ENCODE peak calls at places on chromosomes 13 and 19, in eight cellular contexts. One of them, this sample, is unnamed.

GRCh38 chr13:99746857-99747710 is 224.5 kb downstream of the ZIC5 start:
- DNase-seq in cardiac muscle cell: peak; percentile 58
- DNase-seq in astrocyte: no peak
- DNase-seq in small intestine: no peak
- DNase-seq in lower lobe of right lung: no peak
- DNase-seq in hepatocyte: no peak
- DNase-seq in CD4-positive, CD25-positive, alpha-beta regulatory T cell: no peak
- DNase-seq in tibial nerve: no peak
- DNase-seq in this sample: no peak

GRCh38 chr19:11375143-11375948 is 880 bp downstream of the SWSAP1 start:
- DNase-seq in tibial nerve: peak; percentile 17
- DNase-seq in lower lobe of right lung: peak; percentile 81
- DNase-seq in small intestine: peak; percentile 55
- DNase-seq in CD4-positive, CD25-positive, alpha-beta regulatory T cell: peak; percentile 94
- DNase-seq in astrocyte: no peak
- DNase-seq in cardiac muscle cell: peak; percentile 53
- DNase-seq in hepatocyte: peak; percentile 67
- DNase-seq in this sample: no peak

GRCh38 chr13:104650426-104650825 is 1584.2 kb upstream of the SLC10A2 start:
- DNase-seq in astrocyte: no peak
- DNase-seq in CD4-positive, CD25-positive, alpha-beta regulatory T cell: no peak
- DNase-seq in tibial nerve: no peak
- DNase-seq in small intestine: no peak
- DNase-seq in cardiac muscle cell: no peak
- DNase-seq in lower lobe of right lung: no peak
- DNase-seq in hepatocyte: no peak
- DNase-seq in this sample: no peak

GRCh38 chr13:40345654-40346372 is 320.6 kb downstream of the FOXO1 start:
- DNase-seq in cardiac muscle cell: no peak
- DNase-seq in tibial nerve: no peak
- DNase-seq in hepatocyte: no peak
- DNase-seq in small intestine: peak; percentile 82
- DNase-seq in astrocyte: no peak
- DNase-seq in lower lobe of right lung: no peak
- DNase-seq in CD4-positive, CD25-positive, alpha-beta regulatory T cell: no peak
- DNase-seq in this sample: no peak

GRCh38 chr19:41995959-41996797 is 2.1 kb upstream of the ATP1A3 start:
- DNase-seq in tibial nerve: no peak
- DNase-seq in lower lobe of right lung: no peak
- DNase-seq in hepatocyte: no peak
- DNase-seq in CD4-positive, CD25-positive, alpha-beta regulatory T cell: no peak
- DNase-seq in small intestine: no peak
- DNase-seq in astrocyte: no peak
- DNase-seq in cardiac muscle cell: no peak
- DNase-seq in this sample: no peak

GRCh38 chr19:10566658-10567410 is 1.0 kb upstream of the KRI1 start:
- DNase-seq in lower lobe of right lung: no peak
- DNase-seq in cardiac muscle cell: no peak
- DNase-seq in tibial nerve: no peak
- DNase-seq in astrocyte: no peak
- DNase-seq in hepatocyte: no peak
- DNase-seq in small intestine: no peak
- DNase-seq in CD4-positive, CD25-positive, alpha-beta regulatory T cell: peak; percentile 65
- DNase-seq in this sample: no peak

GRCh38 chr13:48318714-48319457 is 15.3 kb downstream of the RB1 start:
- DNase-seq in lower lobe of right lung: peak; percentile 60
- DNase-seq in astrocyte: no peak
- DNase-seq in small intestine: peak; percentile 30
- DNase-seq in cardiac muscle cell: no peak
- DNase-seq in tibial nerve: no peak
- DNase-seq in CD4-positive, CD25-positive, alpha-beta regulatory T cell: peak; percentile 26
- DNase-seq in hepatocyte: no peak
- DNase-seq in this sample: no peak

GRCh38 chr19:2494447-2495129 is 18.7 kb downstream of the GADD45B start:
- DNase-seq in small intestine: peak; percentile 71
- DNase-seq in lower lobe of right lung: peak; percentile 83
- DNase-seq in CD4-positive, CD25-positive, alpha-beta regulatory T cell: peak; percentile 55
- DNase-seq in hepatocyte: peak; percentile 93
- DNase-seq in tibial nerve: peak; percentile 46
- DNase-seq in astrocyte: peak; percentile 71
- DNase-seq in cardiac muscle cell: peak; percentile 64
- DNase-seq in this sample: peak; percentile 44

GRCh38 chr19:13045812-13046211 is 50.5 kb downstream of the NFIX start:
- DNase-seq in cardiac muscle cell: no peak
- DNase-seq in CD4-positive, CD25-positive, alpha-beta regulatory T cell: no peak
- DNase-seq in tibial nerve: no peak
- DNase-seq in astrocyte: no peak
- DNase-seq in small intestine: no peak
- DNase-seq in hepatocyte: no peak
- DNase-seq in lower lobe of right lung: no peak
- DNase-seq in this sample: no peak

GRCh38 chr19:11659612-11660011 is 62.3 kb downstream of the ZNF627 start:
- DNase-seq in hepatocyte: no peak
- DNase-seq in CD4-positive, CD25-positive, alpha-beta regulatory T cell: no peak
- DNase-seq in small intestine: no peak
- DNase-seq in lower lobe of right lung: no peak
- DNase-seq in cardiac muscle cell: no peak
- DNase-seq in tibial nerve: no peak
- DNase-seq in astrocyte: no peak
- DNase-seq in this sample: no peak

GRCh38 chr13:35478384-35479222 is 2.1 kb upstream of the MAB21L1 start:
- DNase-seq in astrocyte: no peak
- DNase-seq in tibial nerve: no peak
- DNase-seq in lower lobe of right lung: no peak
- DNase-seq in CD4-positive, CD25-positive, alpha-beta regulatory T cell: no peak
- DNase-seq in cardiac muscle cell: peak; percentile 43
- DNase-seq in hepatocyte: no peak
- DNase-seq in small intestine: no peak
- DNase-seq in this sample: no peak

GRCh38 chr13:60112771-60113170 is 51.0 kb downstream of the DIAPH3 start:
- DNase-seq in tibial nerve: no peak
- DNase-seq in CD4-positive, CD25-positive, alpha-beta regulatory T cell: no peak
- DNase-seq in small intestine: no peak
- DNase-seq in lower lobe of right lung: no peak
- DNase-seq in astrocyte: peak; percentile 54
- DNase-seq in cardiac muscle cell: no peak
- DNase-seq in hepatocyte: no peak
- DNase-seq in this sample: peak; percentile 54

GRCh38 chr13:20387006-20387405 is 138.7 kb downstream of the CRYL1 start:
- DNase-seq in CD4-positive, CD25-positive, alpha-beta regulatory T cell: no peak
- DNase-seq in lower lobe of right lung: no peak
- DNase-seq in cardiac muscle cell: no peak
- DNase-seq in hepatocyte: no peak
- DNase-seq in tibial nerve: no peak
- DNase-seq in astrocyte: no peak
- DNase-seq in small intestine: no peak
- DNase-seq in this sample: no peak

DNA sequence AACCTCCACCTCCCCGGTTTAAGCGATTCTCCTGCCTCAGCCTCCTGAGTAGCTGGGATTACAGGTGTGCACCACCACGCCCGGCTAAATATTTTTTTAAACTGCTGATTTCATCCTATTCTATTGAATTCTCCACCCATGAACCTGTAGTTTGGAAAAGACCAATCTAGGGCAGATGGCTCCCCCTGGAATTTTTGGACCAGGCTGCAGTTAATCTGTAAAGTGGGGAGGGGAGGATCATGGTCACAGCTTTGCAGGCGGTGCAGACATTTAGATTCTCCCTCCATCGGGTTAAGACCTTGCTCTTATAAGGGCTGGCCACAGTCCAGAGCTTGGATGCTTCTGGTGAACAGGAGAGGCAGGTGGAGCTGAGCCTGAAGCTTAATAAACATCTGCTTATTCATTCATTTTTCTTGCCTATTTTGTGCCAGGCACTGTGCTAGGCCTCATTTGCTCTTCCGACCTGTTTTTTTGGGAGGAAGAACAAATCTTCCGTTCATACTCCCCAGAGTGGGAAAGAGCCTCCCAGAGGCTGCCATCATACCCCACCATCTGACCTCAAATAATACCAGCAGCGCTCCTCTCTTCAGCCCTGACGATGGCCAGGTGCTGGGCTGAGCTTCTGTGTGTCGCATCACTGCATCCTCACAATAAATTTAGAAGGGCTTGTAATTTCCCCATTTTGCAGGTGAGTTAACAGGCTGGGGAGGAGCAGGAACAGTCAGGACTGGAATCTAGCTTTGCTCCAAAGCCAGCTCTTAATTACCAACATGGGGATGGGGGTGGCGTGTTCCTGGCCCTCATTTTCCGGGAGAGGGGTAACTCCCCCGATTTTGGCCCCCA is 902 bp upstream of the CCDC106 start:
- DNase-seq in cardiac muscle cell: no peak
- DNase-seq in tibial nerve: no peak
- DNase-seq in astrocyte: no peak
- DNase-seq in lower lobe of right lung: no peak
- DNase-seq in hepatocyte: no peak
- DNase-seq in CD4-positive, CD25-positive, alpha-beta regulatory T cell: no peak
- DNase-seq in small intestine: no peak
- DNase-seq in this sample: no peak
- H3K27ac ChIP-seq in cardiac muscle cell: peak overlapping the region; percentile 91
- H3K27ac ChIP-seq in tibial nerve: peak overlapping the region; percentile 92
- H3K27ac ChIP-seq in astrocyte: no peak overlapping the region
- H3K27ac ChIP-seq in lower lobe of right lung: peak overlapping the region; percentile 84
- H3K27ac ChIP-seq in hepatocyte: peak overlapping the region; percentile 96
- H3K27ac ChIP-seq in CD4-positive, CD25-positive, alpha-beta regulatory T cell: peak overlapping the region; percentile 55
- H3K27ac ChIP-seq in small intestine: no peak overlapping the region
- H3K27ac ChIP-seq in this sample: no peak overlapping the region

GRCh38 chr13:114173753-114174152 is 5.3 kb upstream of the CFAP97D2 start:
- DNase-seq in hepatocyte: no peak
- DNase-seq in small intestine: no peak
- DNase-seq in tibial nerve: no peak
- DNase-seq in CD4-positive, CD25-positive, alpha-beta regulatory T cell: no peak
- DNase-seq in astrocyte: no peak
- DNase-seq in lower lobe of right lung: no peak
- DNase-seq in cardiac muscle cell: no peak
- DNase-seq in this sample: no peak

GRCh38 chr13:114174529-114174941 is 4.5 kb upstream of the CFAP97D2 start:
- DNase-seq in tibial nerve: no peak
- DNase-seq in astrocyte: no peak
- DNase-seq in CD4-positive, CD25-positive, alpha-beta regulatory T cell: no peak
- DNase-seq in small intestine: no peak
- DNase-seq in cardiac muscle cell: no peak
- DNase-seq in hepatocyte: no peak
- DNase-seq in lower lobe of right lung: no peak
- DNase-seq in this sample: no peak

GRCh38 chr13:114167885-114168284 is 11.2 kb upstream of the CFAP97D2 start:
- DNase-seq in small intestine: no peak
- DNase-seq in hepatocyte: no peak
- DNase-seq in lower lobe of right lung: no peak
- DNase-seq in CD4-positive, CD25-positive, alpha-beta regulatory T cell: no peak
- DNase-seq in tibial nerve: no peak
- DNase-seq in cardiac muscle cell: no peak
- DNase-seq in astrocyte: no peak
- DNase-seq in this sample: no peak

GRCh38 chr13:114177245-114178010 is 1.6 kb upstream of the CFAP97D2 start:
- DNase-seq in CD4-positive, CD25-positive, alpha-beta regulatory T cell: no peak
- DNase-seq in small intestine: no peak
- DNase-seq in lower lobe of right lung: no peak
- DNase-seq in astrocyte: no peak
- DNase-seq in hepatocyte: no peak
- DNase-seq in cardiac muscle cell: no peak
- DNase-seq in tibial nerve: no peak
- DNase-seq in this sample: no peak

DNA sequence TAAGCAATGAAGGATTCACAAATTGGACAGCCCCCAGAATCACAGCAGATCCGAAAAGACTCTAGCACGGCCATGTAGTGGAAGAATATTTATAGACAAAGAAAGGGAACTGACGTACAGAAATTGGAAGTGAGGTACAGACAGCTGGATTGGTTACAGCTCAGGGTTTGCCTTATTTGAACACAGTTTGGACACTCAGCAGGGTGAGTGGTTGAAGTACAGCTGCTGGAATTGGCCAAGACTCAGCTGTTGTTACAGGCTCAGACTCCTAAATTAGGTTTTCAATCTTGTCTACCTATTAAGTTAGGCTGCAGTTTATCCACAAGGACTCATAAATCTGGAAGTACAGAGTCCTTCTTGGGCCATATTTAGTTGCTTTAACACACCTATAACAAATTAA is 5.8 kb upstream of the CFAP97D2 start:
- DNase-seq in small intestine: no peak
- DNase-seq in astrocyte: no peak
- DNase-seq in hepatocyte: no peak
- DNase-seq in CD4-positive, CD25-positive, alpha-beta regulatory T cell: no peak
- DNase-seq in cardiac muscle cell: no peak
- DNase-seq in tibial nerve: no peak
- DNase-seq in lower lobe of right lung: no peak
- DNase-seq in this sample: no peak
- H3K27ac ChIP-seq in small intestine: no peak overlapping the region
- H3K27ac ChIP-seq in astrocyte: no peak overlapping the region
- H3K27ac ChIP-seq in hepatocyte: peak overlapping the region; percentile 29
- H3K27ac ChIP-seq in CD4-positive, CD25-positive, alpha-beta regulatory T cell: no peak overlapping the region
- H3K27ac ChIP-seq in cardiac muscle cell: no peak overlapping the region
- H3K27ac ChIP-seq in tibial nerve: no peak overlapping the region
- H3K27ac ChIP-seq in lower lobe of right lung: no peak overlapping the region
- H3K27ac ChIP-seq in this sample: no peak overlapping the region

GRCh38 chr13:24502567-24503375 is 9.8 kb downstream of the PARP4 start:
- DNase-seq in CD4-positive, CD25-positive, alpha-beta regulatory T cell: no peak
- DNase-seq in small intestine: peak; percentile 87
- DNase-seq in astrocyte: peak; percentile 66
- DNase-seq in cardiac muscle cell: no peak
- DNase-seq in tibial nerve: no peak
- DNase-seq in hepatocyte: peak; percentile 48
- DNase-seq in lower lobe of right lung: no peak
- DNase-seq in this sample: peak; percentile 37
- H3K27ac ChIP-seq in CD4-positive, CD25-positive, alpha-beta regulatory T cell: no peak overlapping the region
- H3K27ac ChIP-seq in small intestine: peak overlapping the region; percentile 79
- H3K27ac ChIP-seq in astrocyte: peak overlapping the region; percentile 62
- H3K27ac ChIP-seq in cardiac muscle cell: peak overlapping the region; percentile 38
- H3K27ac ChIP-seq in tibial nerve: no peak overlapping the region
- H3K27ac ChIP-seq in hepatocyte: peak overlapping the region; percentile 27
- H3K27ac ChIP-seq in lower lobe of right lung: no peak overlapping the region
- H3K27ac ChIP-seq in this sample: peak overlapping the region; percentile 65

GRCh38 chr19:28021316-28022185 is 1191.4 kb downstream of the UQCRFS1 start:
- DNase-seq in tibial nerve: no peak
- DNase-seq in cardiac muscle cell: no peak
- DNase-seq in CD4-positive, CD25-positive, alpha-beta regulatory T cell: no peak
- DNase-seq in astrocyte: no peak
- DNase-seq in hepatocyte: no peak
- DNase-seq in small intestine: no peak
- DNase-seq in lower lobe of right lung: no peak
- DNase-seq in this sample: no peak

GRCh38 chr19:28022506-28022905 is 1190.4 kb downstream of the UQCRFS1 start:
- DNase-seq in CD4-positive, CD25-positive, alpha-beta regulatory T cell: no peak
- DNase-seq in lower lobe of right lung: no peak
- DNase-seq in tibial nerve: no peak
- DNase-seq in cardiac muscle cell: no peak
- DNase-seq in small intestine: no peak
- DNase-seq in hepatocyte: no peak
- DNase-seq in astrocyte: no peak
- DNase-seq in this sample: no peak

GRCh38 chr19:28019371-28019770 is 1193.6 kb downstream of the UQCRFS1 start:
- DNase-seq in small intestine: no peak
- DNase-seq in astrocyte: no peak
- DNase-seq in tibial nerve: no peak
- DNase-seq in lower lobe of right lung: no peak
- DNase-seq in CD4-positive, CD25-positive, alpha-beta regulatory T cell: no peak
- DNase-seq in cardiac muscle cell: peak; percentile 67
- DNase-seq in hepatocyte: peak; percentile 15
- DNase-seq in this sample: no peak

GRCh38 chr19:28019901-28020300 is 1193.0 kb downstream of the UQCRFS1 start:
- DNase-seq in cardiac muscle cell: no peak
- DNase-seq in small intestine: no peak
- DNase-seq in lower lobe of right lung: no peak
- DNase-seq in tibial nerve: no peak
- DNase-seq in hepatocyte: no peak
- DNase-seq in astrocyte: no peak
- DNase-seq in CD4-positive, CD25-positive, alpha-beta regulatory T cell: no peak
- DNase-seq in this sample: no peak

GRCh38 chr19:28020631-28021315 is 1192.2 kb downstream of the UQCRFS1 start:
- DNase-seq in small intestine: no peak
- DNase-seq in lower lobe of right lung: no peak
- DNase-seq in tibial nerve: no peak
- DNase-seq in CD4-positive, CD25-positive, alpha-beta regulatory T cell: no peak
- DNase-seq in cardiac muscle cell: no peak
- DNase-seq in hepatocyte: no peak
- DNase-seq in astrocyte: no peak
- DNase-seq in this sample: no peak
- H3K27ac ChIP-seq in small intestine: no peak overlapping the region
- H3K27ac ChIP-seq in lower lobe of right lung: no peak overlapping the region
- H3K27ac ChIP-seq in tibial nerve: no peak overlapping the region
- H3K27ac ChIP-seq in CD4-positive, CD25-positive, alpha-beta regulatory T cell: no peak overlapping the region
- H3K27ac ChIP-seq in cardiac muscle cell: no peak overlapping the region
- H3K27ac ChIP-seq in hepatocyte: no peak overlapping the region
- H3K27ac ChIP-seq in astrocyte: no peak overlapping the region
- H3K27ac ChIP-seq in this sample: no peak overlapping the region

This sample was measured in foreskin keratinocyte.